ENCODE peak calls at places on chromosomes 13 and 19, in ten cellular contexts. C, V, G, T, B, F, J, K, L and O are unnamed samples.

GRCh38 chr19:35727053-35727955 is 9.5 kb downstream of the KMT2B start:
- DNase-seq in C (no peak), V (no peak), G (no peak), T (no peak), B (peak), F (no peak), J (no peak), K (no peak), L (no peak), O (no peak)

GRCh38 chr19:16571283-16571682 is 932 bp downstream of the SLC35E1 start:
- DNase-seq in C (no peak), V (peak), G (no peak), T (no peak), B (no peak), F (no peak), J (no peak), K (no peak), L (no peak), O (peak)

GRCh38 chr13:31101511-31102170 is 60.1 kb downstream of the HSPH1 start:
- DNase-seq in C (no peak), V (no peak), G (no peak), T (no peak), B (no peak), F (no peak), J (no peak), K (no peak), L (no peak), O (no peak)

GRCh38 chr19:51457351-51458013 is 772 bp downstream of the SIGLEC8 start:
- DNase-seq in C (no peak), V (no peak), G (no peak), T (no peak), B (no peak), F (no peak), J (no peak), K (no peak), L (no peak), O (no peak)

GRCh38 chr13:51348069-51348967 is 8.8 kb downstream of the SERPINE3 start:
- DNase-seq in C (no peak), V (no peak), G (no peak), T (no peak), B (no peak), F (no peak), J (peak), K (no peak), L (no peak), O (peak)

GRCh38 chr19:47275866-47276461 is 1.3 kb downstream of the INAFM1 start:
- DNase-seq in C (peak), V (peak), G (no peak), T (no peak), B (no peak), F (no peak), J (peak), K (peak), L (no peak), O (peak)

GRCh38 chr19:6018786-6019185 is 40.8 kb upstream of the RANBP3 start:
- DNase-seq in C (no peak), V (no peak), G (no peak), T (no peak), B (no peak), F (no peak), J (peak), K (no peak), L (peak), O (no peak)

GRCh38 chr19:40907968-40908735 is 26.1 kb upstream of the CYP2A7 start:
- DNase-seq in C (no peak), V (no peak), G (no peak), T (peak), B (no peak), F (no peak), J (peak), K (no peak), L (peak), O (no peak)

DNA sequence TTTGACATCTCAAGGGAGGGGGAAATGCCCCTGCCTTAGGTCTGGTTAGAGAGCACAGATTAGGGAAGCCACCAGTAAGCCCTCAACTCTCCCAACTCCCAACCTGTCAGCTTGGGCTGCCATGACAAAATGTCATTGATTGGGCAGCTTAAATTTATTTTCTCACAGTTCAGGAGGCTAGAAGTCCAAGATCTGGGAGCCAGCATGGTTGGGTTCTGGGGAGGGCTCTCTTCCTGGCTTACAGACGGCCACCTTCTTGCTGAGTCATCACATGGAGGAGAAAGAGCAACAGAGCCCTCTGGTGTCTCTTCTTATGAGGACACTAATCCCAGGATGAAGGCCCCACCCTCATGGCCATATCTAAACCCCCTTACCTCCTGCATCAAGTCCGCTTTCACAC is 24.2 kb downstream of the C19orf12 start:
- DNase-seq in C (peak), V (peak), G (no peak), T (no peak), B (no peak), F (peak), J (peak), K (no peak), L (peak), O (peak)
- TF ChIP-seq CTCF in C (peak), V (peak), G (peak), T (peak), B (peak), F (peak), J (peak), K (peak), L (peak), O (peak)

DNA sequence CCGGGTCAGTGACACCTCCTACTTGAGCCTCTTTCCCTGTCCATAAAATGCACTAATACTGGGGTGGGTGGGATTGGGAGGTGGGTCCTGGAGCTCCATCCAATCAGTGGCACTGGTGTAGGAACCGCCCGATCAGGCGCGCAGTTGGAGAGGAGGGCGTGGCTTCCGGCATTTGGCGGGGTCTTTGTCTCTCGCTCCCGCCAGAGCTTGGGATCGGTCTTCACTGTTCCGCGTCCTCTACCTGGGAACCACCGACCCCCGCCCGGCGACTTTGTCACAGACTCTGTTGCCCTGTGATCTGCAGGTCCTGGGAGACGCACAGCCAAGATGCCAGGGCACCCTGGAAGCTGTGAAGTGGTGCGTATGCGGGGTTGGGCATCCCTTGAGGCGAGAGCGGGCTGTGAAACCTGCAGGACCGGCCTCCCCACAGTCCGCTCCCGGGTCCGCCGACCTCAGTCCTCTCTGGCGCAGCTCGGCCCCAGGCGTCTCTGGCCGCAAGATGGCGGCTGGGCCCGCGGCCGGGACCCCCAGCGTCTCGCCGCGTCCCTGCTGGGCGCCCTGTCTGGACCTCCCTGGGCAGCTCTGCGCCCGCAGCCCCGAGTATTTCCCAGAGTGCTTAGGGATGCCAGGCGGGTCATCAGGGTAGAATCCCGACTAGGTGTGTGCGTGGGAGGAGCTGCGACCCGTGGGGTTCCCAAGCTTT is 41.6 kb upstream of the ZNF730 start:
- DNase-seq in C (peak), V (peak), G (no peak), T (no peak), B (peak), F (no peak), J (peak), K (no peak), L (peak), O (peak)
- TF ChIP-seq CTCF in C (no peak), V (no peak), G (no peak), T (no peak), B (peak), F (no peak), J (peak), K (no peak), L (peak), O (no peak)

DNA sequence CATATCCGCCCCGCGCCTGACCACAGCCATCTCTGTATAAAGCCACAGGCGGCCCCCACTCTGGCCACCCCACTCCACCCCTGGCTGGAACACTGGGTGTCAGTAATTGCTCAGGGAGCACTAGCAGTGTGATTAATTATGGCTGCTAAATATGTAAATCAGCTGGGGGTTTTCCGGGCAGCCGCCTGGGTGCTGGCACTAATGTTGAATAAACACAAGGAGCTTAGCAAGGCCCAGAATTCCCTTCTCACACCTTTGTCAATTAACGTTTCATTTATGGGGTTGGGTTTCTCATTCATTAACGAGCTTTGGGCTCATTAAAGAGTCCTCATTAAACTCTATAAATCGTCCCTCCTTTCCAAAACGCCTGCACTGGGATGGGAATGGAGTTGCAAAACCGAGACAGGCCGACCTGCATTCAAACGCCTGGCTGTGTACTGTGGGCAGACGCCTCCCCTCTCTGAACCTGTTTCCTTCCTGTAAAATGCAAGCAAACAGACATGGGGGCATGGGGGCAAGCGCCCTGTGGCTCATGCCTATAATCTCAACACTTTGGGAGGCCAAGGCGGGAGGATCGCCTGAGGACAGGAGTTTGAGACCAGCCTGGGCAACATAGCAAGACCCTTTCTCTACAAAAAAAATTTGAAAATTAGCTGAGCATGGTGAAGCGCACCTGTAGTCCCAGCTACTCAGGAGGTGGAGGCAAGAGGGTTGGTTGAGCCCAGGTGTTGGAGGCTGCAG is 17.7 kb upstream of the OLFM2 start:
- DNase-seq in C (no peak), V (no peak), G (no peak), T (no peak), B (no peak), F (no peak), J (no peak), K (no peak), L (no peak), O (no peak)
- TF ChIP-seq CTCF in C (no peak), V (no peak), G (no peak), T (no peak), B (no peak), F (no peak), J (no peak), K (no peak), L (no peak), O (no peak)

GRCh38 chr13:39684531-39685137 is 29.2 kb downstream of the COG6 start:
- DNase-seq in C (no peak), V (peak), G (peak), T (no peak), B (peak), F (peak), J (no peak), K (no peak), L (peak), O (peak)
- TF ChIP-seq CTCF in C (no peak), V (peak), G (peak), T (peak), B (peak), F (peak), J (peak), K (peak), L (peak), O (no peak)

DNA sequence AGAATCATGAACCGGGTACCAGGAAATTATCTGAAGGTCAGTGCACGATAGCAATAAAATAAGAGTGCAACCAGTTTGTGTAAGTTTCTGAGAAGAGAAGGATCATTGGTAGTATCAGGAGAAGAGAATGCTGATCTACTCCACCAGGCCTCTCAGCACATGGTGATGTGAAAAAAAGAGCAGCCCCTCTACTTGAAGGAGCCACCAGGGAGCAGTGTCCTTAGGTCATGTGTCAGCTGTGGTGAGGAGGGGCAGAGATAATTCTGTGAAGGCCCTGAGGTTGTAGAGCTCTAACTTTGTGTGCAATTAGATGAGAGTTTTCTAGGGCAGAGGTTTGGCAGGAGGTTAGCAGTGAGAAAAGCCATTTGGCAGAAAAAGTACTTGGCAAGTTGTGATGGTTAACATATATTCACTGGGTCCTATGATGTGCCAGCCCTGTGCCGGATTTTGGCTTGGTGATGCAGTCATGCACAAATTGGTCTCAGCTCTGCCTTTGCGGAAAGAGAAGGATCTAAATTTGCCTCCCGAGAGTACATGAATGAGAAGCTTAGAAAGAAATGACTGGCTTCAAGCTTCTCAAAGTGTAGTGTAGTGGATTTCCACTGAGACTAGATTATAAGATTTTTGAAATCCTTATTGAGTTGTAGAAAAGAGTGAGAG is 19.2 kb upstream of the ZC3H13 start:
- DNase-seq in C (no peak), V (no peak), G (no peak), T (no peak), B (peak), F (peak), J (peak), K (no peak), L (no peak), O (no peak)
- TF ChIP-seq CTCF in C (peak), V (no peak), G (no peak), T (no peak), B (peak), F (no peak), J (peak), K (no peak), L (peak), O (no peak)

GRCh38 chr19:31592456-31592855 is 243.2 kb upstream of the TSHZ3 start:
- DNase-seq in C (no peak), V (no peak), G (no peak), T (no peak), B (no peak), F (no peak), J (peak), K (no peak), L (no peak), O (no peak)

GRCh38 chr19:31586282-31586681 is 237.0 kb upstream of the TSHZ3 start:
- DNase-seq in C (no peak), V (no peak), G (no peak), T (no peak), B (no peak), F (no peak), J (no peak), K (no peak), L (no peak), O (no peak)

GRCh38 chr19:31595521-31595920 is 246.3 kb upstream of the TSHZ3 start:
- DNase-seq in C (no peak), V (no peak), G (no peak), T (no peak), B (no peak), F (no peak), J (peak), K (no peak), L (no peak), O (no peak)

GRCh38 chr19:31589109-31589508 is 239.9 kb upstream of the TSHZ3 start:
- DNase-seq in C (no peak), V (no peak), G (no peak), T (no peak), B (no peak), F (no peak), J (peak), K (no peak), L (no peak), O (no peak)

GRCh38 chr19:31591258-31591657 is 242.0 kb upstream of the TSHZ3 start:
- DNase-seq in C (no peak), V (no peak), G (no peak), T (no peak), B (no peak), F (no peak), J (peak), K (no peak), L (no peak), O (no peak)
- TF ChIP-seq CTCF in C (no peak), V (no peak), G (no peak), T (no peak), B (no peak), F (no peak), J (peak), K (no peak), L (no peak), O (no peak)